ENCODE peak calls at places on chromosomes 12 and 14, in ten cellular contexts. One of them, this sample, is unnamed.
A peak's percentile ranks its signal among the peaks of the same experiment; 100 is the strongest.

GRCh38 chr14:58914271-58914855 is 274.1 kb upstream of the DAAM1 start:
- DNase-seq in osteoblast: no peak
- DNase-seq in mucosa of descending colon: no peak
- DNase-seq in sigmoid colon: no peak
- DNase-seq in tibial artery: no peak
- DNase-seq in stimulated activated effector memory CD8-positive, alpha-beta T cell treated with anti-CD3 and anti-CD28 coated beads, Interleukin-12 subunit alpha, Interleukin-12 subunit beta, amount 100 ng/mL, for 72 hours: no peak
- DNase-seq in A549: no peak
- DNase-seq in colonic mucosa: no peak
- DNase-seq in SJSA1: no peak
- DNase-seq in NCI-H345: no peak
- DNase-seq in this sample: no peak

GRCh38 chr12:93624595-93625294 is 52.3 kb downstream of the SOCS2 start:
- DNase-seq in osteoblast: peak; percentile 89
- DNase-seq in mucosa of descending colon: no peak
- DNase-seq in sigmoid colon: no peak
- DNase-seq in tibial artery: no peak
- DNase-seq in stimulated activated effector memory CD8-positive, alpha-beta T cell treated with anti-CD3 and anti-CD28 coated beads, Interleukin-12 subunit alpha, Interleukin-12 subunit beta, amount 100 ng/mL, for 72 hours: no peak
- DNase-seq in A549: peak; percentile 91
- DNase-seq in colonic mucosa: no peak
- DNase-seq in SJSA1: peak; percentile 50
- DNase-seq in NCI-H345: no peak
- DNase-seq in this sample: no peak

GRCh38 chr12:12007001-12007712 is 63.6 kb upstream of the BCL2L14 start:
- DNase-seq in osteoblast: peak; percentile 88
- DNase-seq in mucosa of descending colon: no peak
- DNase-seq in sigmoid colon: no peak
- DNase-seq in tibial artery: no peak
- DNase-seq in stimulated activated effector memory CD8-positive, alpha-beta T cell treated with anti-CD3 and anti-CD28 coated beads, Interleukin-12 subunit alpha, Interleukin-12 subunit beta, amount 100 ng/mL, for 72 hours: peak; percentile 69
- DNase-seq in A549: no peak
- DNase-seq in colonic mucosa: no peak
- DNase-seq in SJSA1: peak; percentile 96
- DNase-seq in NCI-H345: no peak
- DNase-seq in this sample: peak; percentile 74

GRCh38 chr12:126182619-126183236 is 1117.5 kb downstream of the AACS start:
- DNase-seq in osteoblast: no peak
- DNase-seq in mucosa of descending colon: no peak
- DNase-seq in sigmoid colon: no peak
- DNase-seq in tibial artery: no peak
- DNase-seq in stimulated activated effector memory CD8-positive, alpha-beta T cell treated with anti-CD3 and anti-CD28 coated beads, Interleukin-12 subunit alpha, Interleukin-12 subunit beta, amount 100 ng/mL, for 72 hours: no peak
- DNase-seq in A549: no peak
- DNase-seq in colonic mucosa: no peak
- DNase-seq in SJSA1: no peak
- DNase-seq in NCI-H345: no peak
- DNase-seq in this sample: no peak

GRCh38 chr14:71932229-71932951 is at the start of gene RGS6:
- DNase-seq in osteoblast: no peak
- DNase-seq in mucosa of descending colon: no peak
- DNase-seq in sigmoid colon: no peak
- DNase-seq in tibial artery: no peak
- DNase-seq in stimulated activated effector memory CD8-positive, alpha-beta T cell treated with anti-CD3 and anti-CD28 coated beads, Interleukin-12 subunit alpha, Interleukin-12 subunit beta, amount 100 ng/mL, for 72 hours: peak; percentile 11
- DNase-seq in A549: no peak
- DNase-seq in colonic mucosa: peak; percentile 28
- DNase-seq in SJSA1: no peak
- DNase-seq in NCI-H345: peak; percentile 75
- DNase-seq in this sample: no peak

GRCh38 chr12:56900583-56900982 is 33.6 kb downstream of the SDR9C7 start:
- DNase-seq in osteoblast: no peak
- DNase-seq in mucosa of descending colon: no peak
- DNase-seq in sigmoid colon: no peak
- DNase-seq in tibial artery: no peak
- DNase-seq in stimulated activated effector memory CD8-positive, alpha-beta T cell treated with anti-CD3 and anti-CD28 coated beads, Interleukin-12 subunit alpha, Interleukin-12 subunit beta, amount 100 ng/mL, for 72 hours: no peak
- DNase-seq in A549: peak; percentile 66
- DNase-seq in colonic mucosa: no peak
- DNase-seq in SJSA1: peak; percentile 54
- DNase-seq in NCI-H345: no peak
- DNase-seq in this sample: no peak

GRCh38 chr12:25744334-25744733 is 191.3 kb upstream of the LMNTD1 start:
- DNase-seq in osteoblast: no peak
- DNase-seq in mucosa of descending colon: no peak
- DNase-seq in sigmoid colon: no peak
- DNase-seq in tibial artery: no peak
- DNase-seq in stimulated activated effector memory CD8-positive, alpha-beta T cell treated with anti-CD3 and anti-CD28 coated beads, Interleukin-12 subunit alpha, Interleukin-12 subunit beta, amount 100 ng/mL, for 72 hours: no peak
- DNase-seq in A549: no peak
- DNase-seq in colonic mucosa: no peak
- DNase-seq in SJSA1: no peak
- DNase-seq in NCI-H345: no peak
- DNase-seq in this sample: no peak

GRCh38 chr12:56020437-56021189 is at the start of gene IKZF4:
- DNase-seq in osteoblast: no peak
- DNase-seq in mucosa of descending colon: peak; percentile 60
- DNase-seq in sigmoid colon: peak; percentile 89
- DNase-seq in tibial artery: no peak
- DNase-seq in stimulated activated effector memory CD8-positive, alpha-beta T cell treated with anti-CD3 and anti-CD28 coated beads, Interleukin-12 subunit alpha, Interleukin-12 subunit beta, amount 100 ng/mL, for 72 hours: no peak
- DNase-seq in A549: no peak
- DNase-seq in colonic mucosa: peak; percentile 57
- DNase-seq in SJSA1: no peak
- DNase-seq in NCI-H345: no peak
- DNase-seq in this sample: no peak

This sample was measured in natural killer cell treated with Interleukin-12 subunit alpha and Interleukin-12 subunit beta and Interleukin-15 and Interleukin-18, amount 100 ng/mL, for 72 hours.